ENCODE peak calls at places on chromosomes 11 and 22, in nine cellular contexts. D, Z, U, I, L, Y, A, H and S are unnamed samples.

GRCh38 chr11:19419021-19419750 is 178.4 kb upstream of the E2F8 start:
- DNase-seq in D (peak), Z (peak), U (peak), I (no peak), L (no peak), Y (no peak), A (no peak), H (no peak), S (no peak)

GRCh38 chr22:37193629-37194191 is 5.7 kb upstream of the C1QTNF6 start:
- DNase-seq in D (no peak), Z (no peak), U (no peak), I (peak), L (peak), Y (no peak), A (no peak), H (no peak), S (no peak)

GRCh38 chr11:73230931-73231330 is 12.8 kb downstream of the P2RY2 start:
- DNase-seq in D (no peak), Z (no peak), U (no peak), I (no peak), L (peak), Y (no peak), A (no peak), H (no peak), S (no peak)

GRCh38 chr22:31218565-31219262 is 6.6 kb downstream of the LIMK2 start:
- DNase-seq in D (no peak), Z (no peak), U (no peak), I (no peak), L (no peak), Y (no peak), A (no peak), H (no peak), S (no peak)

GRCh38 chr22:41341990-41342389 is 39.8 kb upstream of the TEF start:
- DNase-seq in D (no peak), Z (no peak), U (no peak), I (no peak), L (no peak), Y (no peak), A (no peak), H (no peak), S (no peak)

GRCh38 chr11:64208796-64209562 is 2.5 kb downstream of the FERMT3 start:
- DNase-seq in D (no peak), Z (no peak), U (no peak), I (no peak), L (no peak), Y (no peak), A (no peak), H (no peak), S (no peak)

GRCh38 chr11:22342599-22343138 is 4.5 kb downstream of the SLC17A6 start:
- DNase-seq in D (no peak), Z (no peak), U (no peak), I (no peak), L (no peak), Y (no peak), A (no peak), H (no peak), S (no peak)

GRCh38 chr11:72394456-72394855 is 39.9 kb downstream of the CLPB start:
- DNase-seq in D (no peak), Z (no peak), U (no peak), I (peak), L (no peak), Y (no peak), A (no peak), H (no peak), S (no peak)

GRCh38 chr11:134270250-134270714 is 5.9 kb upstream of the GLB1L3 start:
- DNase-seq in D (no peak), Z (no peak), U (no peak), I (peak), L (no peak), Y (no peak), A (no peak), H (peak), S (no peak)

GRCh38 chr11:121426476-121427454 is 25.3 kb upstream of the SORL1 start:
- DNase-seq in D (no peak), Z (no peak), U (no peak), I (no peak), L (peak), Y (peak), A (peak), H (peak), S (no peak)

GRCh38 chr11:72309074-72309598 is 65.2 kb upstream of the PHOX2A start:
- DNase-seq in D (no peak), Z (no peak), U (no peak), I (no peak), L (no peak), Y (no peak), A (no peak), H (no peak), S (no peak)

GRCh38 chr22:39723463-39723862 is 152.9 kb downstream of the CACNA1I start:
- DNase-seq in D (no peak), Z (no peak), U (no peak), I (no peak), L (no peak), Y (no peak), A (no peak), H (no peak), S (no peak)

GRCh38 chr11:126588630-126589491 is 233.4 kb downstream of the ST3GAL4 start:
- DNase-seq in D (no peak), Z (no peak), U (no peak), I (no peak), L (no peak), Y (no peak), A (no peak), H (no peak), S (no peak)

GRCh38 chr11:7031346-7031957 is 11.2 kb downstream of the NLRP14 start:
- DNase-seq in D (no peak), Z (no peak), U (no peak), I (no peak), L (no peak), Y (peak), A (no peak), H (no peak), S (no peak)

GRCh38 chr11:5363712-5364111 is 12.4 kb downstream of the OR51B6 start:
- DNase-seq in D (no peak), Z (no peak), U (no peak), I (no peak), L (no peak), Y (no peak), A (no peak), H (no peak), S (no peak)

GRCh38 chr11:73308963-73309960 is 1.2 kb downstream of the ARHGEF17 start:
- DNase-seq in D (no peak), Z (peak), U (peak), I (peak), L (peak), Y (no peak), A (peak), H (peak), S (no peak)

GRCh38 chr22:45709866-45710265 is 38.2 kb downstream of the ATXN10 start:
- DNase-seq in D (no peak), Z (peak), U (no peak), I (no peak), L (no peak), Y (no peak), A (no peak), H (no peak), S (no peak)

GRCh38 chr11:110097459-110098012 is 4.3 kb downstream of the ZC3H12C start:
- DNase-seq in D (no peak), Z (no peak), U (no peak), I (no peak), L (no peak), Y (no peak), A (no peak), H (no peak), S (no peak)

GRCh38 chr11:69818243-69819108 is 740 bp downstream of the FGF3 start:
- DNase-seq in D (no peak), Z (no peak), U (no peak), I (peak), L (no peak), Y (no peak), A (no peak), H (no peak), S (no peak)

GRCh38 chr22:48488611-48489456 is 1338.8 kb downstream of the BRD1 start:
- DNase-seq in D (no peak), Z (no peak), U (no peak), I (peak), L (no peak), Y (no peak), A (no peak), H (no peak), S (no peak)

GRCh38 chr11:123430736-123431356 is 777 bp downstream of the GRAMD1B start:
- DNase-seq in D (no peak), Z (peak), U (peak), I (peak), L (peak), Y (no peak), A (peak), H (peak), S (no peak)

GRCh38 chr11:105152556-105152955 is 13.0 kb upstream of the CARD18 start:
- DNase-seq in D (no peak), Z (no peak), U (no peak), I (no peak), L (no peak), Y (no peak), A (no peak), H (no peak), S (no peak)

GRCh38 chr22:20450551-20450906 is 12.9 kb upstream of the SCARF2 start:
- DNase-seq in D (no peak), Z (no peak), U (no peak), I (no peak), L (no peak), Y (no peak), A (no peak), H (no peak), S (no peak)

GRCh38 chr22:21628386-21629261 is 1.2 kb downstream of the YDJC start:
- DNase-seq in D (peak), Z (no peak), U (no peak), I (no peak), L (no peak), Y (no peak), A (no peak), H (no peak), S (no peak)

GRCh38 chr22:19845369-19845722 is 9.3 kb downstream of the GNB1L start:
- DNase-seq in D (no peak), Z (no peak), U (no peak), I (no peak), L (no peak), Y (no peak), A (no peak), H (no peak), S (no peak)

GRCh38 chr11:62267050-62267449 is 2.9 kb upstream of the SCGB2A2 start:
- DNase-seq in D (no peak), Z (no peak), U (no peak), I (no peak), L (no peak), Y (no peak), A (no peak), H (no peak), S (no peak)

GRCh38 chr11:20160425-20161229 is at the start of gene DBX1:
- DNase-seq in D (no peak), Z (no peak), U (no peak), I (no peak), L (no peak), Y (no peak), A (no peak), H (no peak), S (no peak)

DNA sequence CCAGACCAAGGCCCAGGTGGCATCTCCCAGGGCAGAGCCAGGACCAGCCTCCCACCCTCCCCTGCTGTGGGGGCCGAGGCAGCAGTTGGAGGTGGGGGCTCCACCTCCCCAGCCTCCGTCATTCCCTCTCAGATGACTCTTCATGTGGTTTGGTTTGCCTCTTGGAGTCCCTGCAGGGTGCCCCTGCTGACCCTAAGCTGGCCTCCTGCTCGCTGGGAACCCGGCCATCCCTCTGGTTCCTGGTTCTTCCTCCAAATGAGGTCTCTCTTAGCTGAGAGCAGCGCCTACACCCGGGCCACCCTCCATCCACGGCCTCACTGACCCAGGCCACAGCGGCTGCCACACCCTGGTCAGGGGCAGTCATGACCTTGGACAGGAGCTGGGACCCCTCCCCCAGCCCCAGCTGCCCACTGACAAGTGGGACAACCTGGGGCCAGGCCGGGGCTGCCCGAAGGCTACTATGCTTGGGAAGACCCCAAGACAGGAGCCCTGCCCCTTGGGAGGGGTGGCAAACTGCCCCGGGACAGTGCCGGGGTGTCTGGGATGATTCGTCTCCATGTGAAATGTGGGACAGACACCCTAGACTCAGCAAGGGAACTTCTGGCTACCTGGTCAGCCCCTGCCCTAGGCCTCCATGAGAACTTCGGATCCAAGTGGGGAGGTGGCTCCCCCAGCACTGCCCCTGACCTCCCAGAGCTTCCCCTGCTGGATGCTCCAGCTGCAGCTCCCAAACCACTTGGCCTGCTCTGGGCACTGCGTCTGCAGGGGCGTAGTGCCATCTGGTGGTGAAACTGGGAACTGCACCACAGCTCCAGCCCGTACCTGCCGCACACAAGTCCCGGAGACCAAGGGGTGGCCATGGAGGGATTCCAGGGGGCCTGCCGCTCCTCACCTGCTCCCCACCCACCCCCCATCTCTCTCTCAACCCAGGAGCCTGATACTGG is 194.5 kb downstream of the IGLL1 start:
- DNase-seq in D (peak), Z (peak), U (peak), I (peak), L (peak), Y (peak), A (peak), H (peak), S (peak)
- H3K27ac ChIP-seq in D (peak), Z (no peak), U (no peak), I (no peak), L (no peak), Y (no peak), A (peak), H (no peak), S (no peak)

GRCh38 chr11:30322162-30322561 is 742 bp upstream of the ARL14EP start:
- DNase-seq in D (no peak), Z (no peak), U (no peak), I (no peak), L (no peak), Y (no peak), A (no peak), H (no peak), S (no peak)
- H3K27ac ChIP-seq in D (peak), Z (no peak), U (no peak), I (peak), L (peak), Y (peak), A (no peak), H (peak), S (no peak)

GRCh38 chr11:16956538-16957153 is 57.6 kb downstream of the PLEKHA7 start:
- DNase-seq in D (no peak), Z (no peak), U (no peak), I (no peak), L (no peak), Y (no peak), A (no peak), H (no peak), S (no peak)

GRCh38 chr11:16958833-16959232 is 55.4 kb downstream of the PLEKHA7 start:
- DNase-seq in D (no peak), Z (no peak), U (no peak), I (no peak), L (no peak), Y (peak), A (no peak), H (no peak), S (no peak)

GRCh38 chr11:16959528-16960100 is 54.6 kb downstream of the PLEKHA7 start:
- DNase-seq in D (no peak), Z (no peak), U (no peak), I (no peak), L (no peak), Y (no peak), A (no peak), H (no peak), S (no peak)

DNA sequence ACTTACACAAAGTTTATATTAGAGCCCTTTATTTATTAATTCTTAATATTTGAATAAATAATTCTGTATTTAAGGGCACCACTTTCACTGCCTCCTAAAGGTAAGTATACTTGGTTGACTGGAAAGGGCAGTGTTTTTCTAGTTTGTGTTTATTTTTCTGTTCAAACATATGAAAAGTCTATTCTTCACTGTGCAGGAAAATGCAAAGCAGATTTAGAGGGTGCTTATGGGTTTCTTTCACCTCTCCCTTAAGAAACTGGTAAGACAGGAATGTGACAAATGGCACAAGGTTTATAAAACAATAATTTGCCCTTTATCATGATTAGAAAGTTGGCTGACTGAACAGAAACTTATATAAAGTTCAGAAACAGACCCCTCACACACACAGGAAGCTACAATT is 60.6 kb downstream of the PLEKHA7 start:
- DNase-seq in D (no peak), Z (no peak), U (no peak), I (no peak), L (no peak), Y (no peak), A (no peak), H (no peak), S (no peak)
- H3K27ac ChIP-seq in D (no peak), Z (no peak), U (no peak), I (no peak), L (no peak), Y (no peak), A (no peak), H (no peak), S (no peak)

DNA sequence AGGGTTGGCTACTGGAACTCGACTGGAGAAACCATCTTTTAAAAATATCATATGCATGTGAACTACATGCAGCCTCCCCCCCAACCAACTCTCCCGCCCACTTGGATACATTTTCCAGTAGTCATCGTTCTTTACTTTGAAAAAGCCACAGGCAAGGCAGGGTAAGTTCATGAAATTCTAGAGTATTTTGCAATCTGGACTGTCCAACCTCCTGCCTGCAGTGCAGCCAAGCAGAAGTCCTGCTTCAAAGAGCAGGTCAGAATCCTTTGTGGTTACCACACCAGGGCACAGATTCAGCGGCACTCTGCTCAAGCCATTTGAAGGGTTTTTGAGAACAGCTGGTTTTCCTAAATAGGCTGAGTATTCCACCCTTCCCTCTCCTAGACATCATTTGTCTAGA is 12.1 kb downstream of the ELF5 start:
- DNase-seq in D (no peak), Z (peak), U (peak), I (no peak), L (peak), Y (no peak), A (no peak), H (no peak), S (no peak)
- H3K27ac ChIP-seq in D (no peak), Z (no peak), U (peak), I (no peak), L (no peak), Y (no peak), A (no peak), H (peak), S (no peak)

GRCh38 chr11:45210846-45211245 is 64.4 kb downstream of the PRDM11 start:
- DNase-seq in D (no peak), Z (no peak), U (no peak), I (no peak), L (no peak), Y (no peak), A (no peak), H (no peak), S (no peak)

GRCh38 chr11:45211732-45212131 is 65.3 kb downstream of the PRDM11 start:
- DNase-seq in D (no peak), Z (no peak), U (no peak), I (no peak), L (no peak), Y (no peak), A (no peak), H (no peak), S (no peak)

GRCh38 chr11:45209000-45209399 is 62.6 kb downstream of the PRDM11 start:
- DNase-seq in D (no peak), Z (no peak), U (no peak), I (no peak), L (no peak), Y (no peak), A (no peak), H (no peak), S (no peak)

GRCh38 chr11:45209480-45209879 is 63.0 kb downstream of the PRDM11 start:
- DNase-seq in D (no peak), Z (no peak), U (no peak), I (no peak), L (no peak), Y (no peak), A (no peak), H (no peak), S (no peak)

DNA sequence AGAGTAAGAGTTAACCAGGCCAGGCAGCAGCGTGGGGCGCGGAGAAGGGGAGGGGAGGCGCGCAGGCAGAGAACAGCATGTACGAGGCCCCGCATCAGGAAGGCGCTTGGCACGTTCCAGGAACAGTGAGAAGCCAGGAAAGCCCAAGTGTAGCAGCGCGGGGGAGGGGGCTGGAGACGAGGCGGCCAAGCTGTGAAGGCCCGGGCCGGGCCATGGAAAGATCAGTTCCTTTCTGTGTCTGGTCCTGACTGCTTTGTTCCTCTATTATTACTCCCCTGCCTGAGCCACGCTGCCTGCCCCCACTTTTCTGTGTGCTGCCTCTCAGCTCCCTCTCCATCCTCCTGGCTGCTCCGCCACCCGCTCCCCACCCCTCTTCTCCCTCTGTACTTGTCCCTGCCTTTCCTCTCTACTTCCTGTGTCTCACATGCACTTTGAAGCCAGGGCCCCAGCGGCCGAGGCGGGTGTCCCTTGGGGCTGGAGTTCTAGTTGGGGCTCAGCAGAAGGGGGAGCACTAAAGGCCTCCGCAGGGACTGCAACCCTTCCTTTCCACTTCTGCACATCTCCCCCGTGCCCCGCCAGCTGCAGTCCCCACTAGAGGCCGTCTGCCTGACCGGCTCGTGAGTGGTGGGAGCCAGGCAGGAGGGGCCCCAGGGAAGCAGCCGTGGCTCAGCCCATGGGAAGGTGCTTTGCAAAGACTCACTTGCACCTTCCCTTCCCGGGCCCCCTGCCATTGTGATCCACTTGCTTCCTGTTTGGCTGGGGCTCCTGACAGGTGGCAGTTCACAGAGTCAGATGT is 63.7 kb downstream of the PRDM11 start:
- DNase-seq in D (peak), Z (peak), U (peak), I (peak), L (peak), Y (no peak), A (peak), H (no peak), S (peak)
- H3K27ac ChIP-seq in D (peak), Z (no peak), U (peak), I (peak), L (peak), Y (no peak), A (peak), H (no peak), S (peak)